ENCODE peak calls at places on chromosomes 11 and 22, in nine cellular contexts. F, C, B, L, Y, H, E, I and T are unnamed samples.

GRCh38 chr11:304915-305833 is 2.4 kb upstream of the IFITM2 start:
- DNase-seq in F (no peak), C (no peak), B (peak), L (peak), Y (peak), H (peak), E (peak), I (peak), T (peak)

GRCh38 chr11:19929147-19929546 is 216.5 kb downstream of the NAV2 start:
- DNase-seq in F (no peak), C (no peak), B (no peak), L (peak), Y (no peak), H (no peak), E (no peak), I (no peak), T (no peak)

GRCh38 chr22:48894804-48895250 is 932.8 kb downstream of the BRD1 start:
- DNase-seq in F (no peak), C (no peak), B (no peak), L (no peak), Y (no peak), H (no peak), E (no peak), I (no peak), T (no peak)

GRCh38 chr22:42425989-42426355 is 6.2 kb downstream of the NFAM1 start:
- DNase-seq in F (no peak), C (no peak), B (no peak), L (no peak), Y (peak), H (no peak), E (no peak), I (no peak), T (no peak)

GRCh38 chr11:6402561-6402981 is 12.3 kb downstream of the SMPD1 start:
- DNase-seq in F (no peak), C (no peak), B (no peak), L (no peak), Y (no peak), H (no peak), E (no peak), I (peak), T (no peak)

GRCh38 chr11:121412000-121412587 is 40.0 kb upstream of the SORL1 start:
- DNase-seq in F (no peak), C (no peak), B (no peak), L (no peak), Y (no peak), H (no peak), E (no peak), I (peak), T (no peak)

GRCh38 chr22:33380789-33381530 is 322.8 kb upstream of the SYN3 start:
- DNase-seq in F (no peak), C (peak), B (no peak), L (peak), Y (peak), H (peak), E (no peak), I (peak), T (peak)

GRCh38 chr11:33399421-33399820 is 142.2 kb downstream of the HIPK3 start:
- DNase-seq in F (no peak), C (no peak), B (no peak), L (no peak), Y (no peak), H (no peak), E (no peak), I (no peak), T (no peak)

GRCh38 chr22:31647516-31647915 is 14.5 kb downstream of the PISD start:
- DNase-seq in F (no peak), C (no peak), B (no peak), L (peak), Y (peak), H (peak), E (no peak), I (no peak), T (peak)

GRCh38 chr22:32823024-32823730 is 21.7 kb downstream of the TIMP3 start:
- DNase-seq in F (no peak), C (no peak), B (no peak), L (peak), Y (peak), H (peak), E (peak), I (peak), T (peak)

GRCh38 chr11:11961399-11962028 is 46.9 kb downstream of the DKK3 start:
- DNase-seq in F (no peak), C (no peak), B (no peak), L (no peak), Y (peak), H (no peak), E (no peak), I (no peak), T (no peak)

GRCh38 chr11:65429724-65430405 is 7.3 kb downstream of the NEAT1 start:
- DNase-seq in F (peak), C (no peak), B (peak), L (peak), Y (peak), H (peak), E (peak), I (peak), T (peak)

GRCh38 chr11:133895551-133895950 is 50.2 kb upstream of the SPATA19 start:
- DNase-seq in F (no peak), C (no peak), B (no peak), L (no peak), Y (no peak), H (no peak), E (no peak), I (no peak), T (no peak)

GRCh38 chr11:72738199-72739141 is 13.7 kb downstream of the ARAP1 start:
- DNase-seq in F (peak), C (no peak), B (peak), L (peak), Y (peak), H (no peak), E (no peak), I (peak), T (no peak)

GRCh38 chr11:66459138-66459778 is 7.4 kb upstream of the PELI3 start:
- DNase-seq in F (no peak), C (no peak), B (no peak), L (no peak), Y (no peak), H (no peak), E (no peak), I (peak), T (no peak)

GRCh38 chr11:54558919-54559318 is 44.9 kb downstream of the OR4C46 start:
- DNase-seq in F (no peak), C (no peak), B (no peak), L (peak), Y (no peak), H (no peak), E (no peak), I (peak), T (no peak)

GRCh38 chr11:12248330-12248729 is 129.0 kb upstream of the PARVA start:
- DNase-seq in F (peak), C (no peak), B (peak), L (no peak), Y (peak), H (peak), E (peak), I (no peak), T (peak)

GRCh38 chr22:17063372-17064106 is 21.3 kb upstream of the IL17RA start:
- DNase-seq in F (no peak), C (peak), B (no peak), L (peak), Y (no peak), H (no peak), E (peak), I (no peak), T (peak)

GRCh38 chr11:65695459-65696241 is 16.4 kb upstream of the KAT5 start:
- DNase-seq in F (peak), C (no peak), B (no peak), L (peak), Y (peak), H (no peak), E (peak), I (no peak), T (peak)

GRCh38 chr22:21876486-21877176 is 9.2 kb upstream of the MAPK1 start:
- DNase-seq in F (no peak), C (no peak), B (no peak), L (peak), Y (no peak), H (no peak), E (no peak), I (peak), T (peak)

GRCh38 chr11:46999217-46999616 is 62.7 kb downstream of the CSTPP1 start:
- DNase-seq in F (no peak), C (no peak), B (no peak), L (no peak), Y (no peak), H (no peak), E (no peak), I (no peak), T (no peak)

GRCh38 chr11:55942785-55943392 is 6.7 kb upstream of the OR5I1 start:
- DNase-seq in F (no peak), C (peak), B (no peak), L (peak), Y (peak), H (peak), E (no peak), I (peak), T (peak)

GRCh38 chr11:132646890-132647289 is 885.4 kb downstream of the OPCML start:
- DNase-seq in F (no peak), C (no peak), B (no peak), L (no peak), Y (no peak), H (no peak), E (no peak), I (no peak), T (no peak)

GRCh38 chr11:126862664-126863247 is 137.8 kb downstream of the KIRREL3 start:
- DNase-seq in F (no peak), C (no peak), B (no peak), L (no peak), Y (no peak), H (no peak), E (no peak), I (no peak), T (no peak)

GRCh38 chr11:85748455-85748891 is 62.5 kb downstream of the SYTL2 start:
- DNase-seq in F (no peak), C (no peak), B (no peak), L (peak), Y (peak), H (no peak), E (no peak), I (no peak), T (no peak)

GRCh38 chr11:112355726-112356125 is 95.1 kb upstream of the PLET1 start:
- DNase-seq in F (no peak), C (no peak), B (no peak), L (peak), Y (peak), H (no peak), E (peak), I (peak), T (peak)

GRCh38 chr22:24284747-24285203 is 14.1 kb downstream of the SPECC1L start:
- DNase-seq in F (no peak), C (no peak), B (no peak), L (peak), Y (peak), H (no peak), E (no peak), I (no peak), T (peak)

GRCh38 chr22:48758021-48758561 is 1069.6 kb downstream of the BRD1 start:
- DNase-seq in F (no peak), C (no peak), B (no peak), L (no peak), Y (no peak), H (no peak), E (no peak), I (no peak), T (no peak)

GRCh38 chr22:37351268-37351667 is 69.0 kb downstream of the CYTH4 start:
- DNase-seq in F (no peak), C (no peak), B (no peak), L (no peak), Y (no peak), H (no peak), E (no peak), I (no peak), T (no peak)

GRCh38 chr11:85918910-85919794 is 64.0 kb downstream of the CCDC83 start:
- DNase-seq in F (no peak), C (no peak), B (no peak), L (peak), Y (no peak), H (peak), E (no peak), I (peak), T (peak)

GRCh38 chr11:2777396-2777795 is 77.6 kb upstream of the KCNQ1OT1 start:
- DNase-seq in F (peak), C (no peak), B (no peak), L (peak), Y (peak), H (no peak), E (peak), I (no peak), T (peak)

GRCh38 chr11:48307760-48308386 is 1.9 kb downstream of the OR4S1 start:
- DNase-seq in F (no peak), C (peak), B (peak), L (peak), Y (peak), H (peak), E (no peak), I (peak), T (peak)

GRCh38 chr11:109641549-109641948 is 219.6 kb downstream of the C11orf87 start:
- DNase-seq in F (no peak), C (peak), B (no peak), L (peak), Y (peak), H (peak), E (no peak), I (peak), T (peak)

GRCh38 chr11:16749666-16750065 is 11.2 kb downstream of the C11orf58 start:
- DNase-seq in F (no peak), C (no peak), B (no peak), L (no peak), Y (no peak), H (no peak), E (no peak), I (no peak), T (no peak)

GRCh38 chr22:28259774-28260173 is 340.7 kb upstream of the PITPNB start:
- DNase-seq in F (no peak), C (no peak), B (no peak), L (no peak), Y (no peak), H (no peak), E (no peak), I (no peak), T (no peak)
- H3K4me3 ChIP-seq in F (no peak), C (no peak), B (no peak), L (no peak), Y (no peak), H (no peak), E (no peak), I (no peak), T (no peak)

DNA sequence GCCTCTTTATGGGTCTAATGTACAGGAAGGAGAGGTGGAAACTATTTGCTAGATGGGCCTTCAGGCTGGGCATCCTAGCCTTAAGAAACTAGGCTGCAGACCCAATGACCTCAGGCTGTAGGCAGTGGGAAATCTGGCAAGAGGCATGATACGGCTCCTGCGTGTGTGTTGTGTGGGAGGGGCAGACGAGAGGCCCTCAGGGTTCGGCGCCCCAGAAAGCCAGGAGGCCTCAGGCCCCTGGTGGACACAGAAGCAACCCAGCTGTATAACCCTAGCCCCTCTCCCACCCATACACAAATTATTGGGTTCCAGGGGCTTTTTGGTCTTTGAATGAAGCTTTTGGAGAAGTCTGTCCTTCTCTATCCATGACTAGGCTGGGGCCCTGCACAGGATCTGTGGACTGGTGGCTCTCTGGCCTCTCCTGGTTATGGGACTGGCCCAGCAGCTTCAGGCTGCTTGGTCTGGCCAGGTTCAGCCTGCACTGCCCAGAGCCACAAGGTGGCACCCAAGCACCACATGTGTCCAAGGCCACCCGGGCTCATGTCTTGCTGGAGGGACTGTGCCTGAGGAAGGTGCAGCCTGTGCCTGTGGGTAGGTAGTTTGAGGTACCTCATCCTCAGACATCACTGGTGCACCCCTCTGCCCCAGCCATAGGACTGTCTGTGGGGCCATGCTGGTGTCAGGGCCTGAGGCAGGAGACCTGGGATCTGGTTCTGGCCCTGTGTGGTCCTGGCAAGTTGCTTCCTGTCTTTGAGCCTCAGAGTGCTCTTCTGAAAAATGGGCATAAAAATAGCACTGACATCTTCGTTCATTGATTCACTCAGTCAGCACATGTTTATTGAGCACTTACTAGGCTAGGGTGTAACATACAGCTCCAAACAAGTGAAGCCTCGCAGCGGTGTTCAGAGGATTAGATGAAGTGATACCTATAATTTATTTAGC is 87.5 kb downstream of the RRM1 start:
- DNase-seq in F (peak), C (no peak), B (no peak), L (peak), Y (peak), H (peak), E (no peak), I (peak), T (peak)
- TF ChIP-seq CTCF in F (peak), C (peak), B (peak), L (peak), Y (peak), H (peak), E (no peak), I (peak), T (peak)

GRCh38 chr22:35728639-35729308 is 11.1 kb downstream of the APOL5 start:
- DNase-seq in F (peak), C (no peak), B (no peak), L (no peak), Y (peak), H (no peak), E (no peak), I (no peak), T (no peak)

GRCh38 chr22:35725521-35725920 is 7.8 kb downstream of the APOL5 start:
- DNase-seq in F (no peak), C (no peak), B (no peak), L (no peak), Y (no peak), H (no peak), E (no peak), I (no peak), T (no peak)

GRCh38 chr22:35726398-35726797 is 8.7 kb downstream of the APOL5 start:
- DNase-seq in F (no peak), C (no peak), B (no peak), L (no peak), Y (no peak), H (no peak), E (no peak), I (no peak), T (no peak)

GRCh38 chr22:35727436-35727835 is 9.8 kb downstream of the APOL5 start:
- DNase-seq in F (no peak), C (no peak), B (peak), L (peak), Y (no peak), H (no peak), E (no peak), I (peak), T (peak)

DNA sequence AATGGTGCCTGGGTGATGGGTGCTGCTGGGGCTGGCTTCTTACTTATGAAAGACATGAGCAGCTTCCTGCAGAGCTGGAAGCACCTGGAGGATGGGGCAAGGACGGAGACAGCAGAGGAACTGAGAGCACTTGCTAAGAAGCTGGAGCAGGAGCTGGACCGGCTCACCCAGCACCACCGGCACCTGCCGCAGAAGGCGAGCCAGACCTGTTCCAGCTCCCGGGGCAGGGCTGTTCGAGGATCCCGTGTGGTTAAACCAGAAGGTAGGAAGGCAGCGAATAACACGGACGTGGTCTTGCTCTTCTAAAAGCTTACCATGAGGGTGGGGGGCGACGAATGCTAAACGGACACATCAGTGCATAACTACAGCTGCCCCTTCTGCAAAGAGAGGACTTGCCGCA is 9.3 kb downstream of the APOL5 start:
- DNase-seq in F (no peak), C (no peak), B (no peak), L (no peak), Y (no peak), H (no peak), E (no peak), I (no peak), T (no peak)
- H3K4me3 ChIP-seq in F (no peak), C (no peak), B (peak), L (no peak), Y (no peak), H (no peak), E (no peak), I (no peak), T (no peak)

DNA sequence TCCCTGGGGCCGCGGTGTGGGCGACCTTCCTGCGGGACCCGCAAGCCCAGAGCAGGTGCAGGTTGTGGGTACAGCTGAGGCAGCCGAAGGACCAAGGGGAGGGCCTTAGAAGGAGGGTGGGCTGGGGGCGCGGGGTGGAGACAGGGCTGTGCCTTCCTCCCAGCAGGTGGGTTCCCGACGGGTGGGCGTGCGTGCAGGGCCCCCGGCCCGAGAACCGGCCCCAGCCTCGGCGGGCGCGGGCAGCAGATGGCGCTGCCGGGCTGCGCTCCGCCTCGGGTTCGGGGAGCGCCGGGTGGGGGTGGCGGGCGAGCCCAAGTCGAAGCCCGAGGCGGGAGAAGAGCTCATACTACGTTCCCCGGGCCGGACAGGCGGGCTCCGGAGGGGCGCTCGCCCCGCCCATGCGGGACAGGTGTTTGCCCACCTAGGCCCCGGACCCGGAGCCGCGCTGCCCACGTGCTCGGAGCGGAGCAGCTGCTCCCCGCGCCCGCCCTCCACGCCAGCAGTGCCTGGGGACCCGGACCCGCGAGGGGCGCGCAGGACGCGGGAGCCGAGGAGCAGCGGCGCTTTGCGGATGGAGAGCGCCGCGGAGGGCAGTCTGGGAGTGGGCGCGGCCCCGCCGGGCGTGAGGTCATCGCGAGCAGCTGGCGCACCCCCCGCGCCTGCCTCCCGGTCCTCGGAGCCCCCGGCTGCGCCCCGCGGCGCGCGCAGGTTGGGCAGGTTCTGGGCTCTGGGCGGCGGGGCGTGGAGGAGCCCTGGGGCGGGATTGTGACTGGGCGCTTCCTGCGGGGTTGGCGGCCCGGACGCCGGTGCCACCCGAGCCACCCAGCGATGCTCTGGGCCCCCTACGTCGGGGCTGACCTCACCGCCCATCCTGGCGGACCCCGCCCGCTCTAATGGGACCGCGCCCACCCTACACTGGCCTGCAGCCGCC is 25.3 kb downstream of the DUSP8 start:
- DNase-seq in F (peak), C (no peak), B (peak), L (peak), Y (no peak), H (no peak), E (no peak), I (peak), T (peak)
- TF ChIP-seq CTCF in F (peak), C (peak), B (peak), L (peak), Y (peak), H (peak), E (peak), I (peak), T (peak)

DNA sequence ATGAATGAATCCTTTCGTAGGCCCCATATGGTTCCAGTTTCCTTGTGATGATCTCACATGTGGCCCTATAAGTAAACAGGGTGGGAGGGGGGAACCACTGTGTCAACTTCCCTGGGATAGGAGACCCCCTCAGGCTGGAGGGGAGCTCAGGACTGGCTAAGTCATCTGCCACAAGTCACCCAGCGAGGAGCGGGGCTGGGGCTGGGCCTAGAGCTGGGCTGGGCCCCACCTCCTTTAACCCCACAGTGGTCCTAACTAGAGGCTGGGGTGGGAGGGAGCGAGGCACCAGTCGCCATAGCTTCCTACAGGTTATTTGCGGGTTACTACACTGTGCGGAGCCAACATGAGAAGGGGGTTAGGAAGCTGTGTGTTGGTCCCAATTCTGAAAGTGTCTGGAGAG is 4.3 kb downstream of the FBLN1 start:
- DNase-seq in F (peak), C (no peak), B (no peak), L (no peak), Y (no peak), H (no peak), E (no peak), I (no peak), T (no peak)
- H3K4me3 ChIP-seq in F (no peak), C (peak), B (no peak), L (no peak), Y (no peak), H (no peak), E (peak), I (no peak), T (no peak)